ENCODE peak calls at places on chromosome X, in eight cellular contexts. One of them, this sample, is unnamed.

GRCh38 chrX:49761481-49761880 is 65.7 kb upstream of the PAGE1 start:
- DNase-seq in GM23338: peak
- DNase-seq in BJ: no peak
- DNase-seq in brain microvascular endothelial cell: no peak
- DNase-seq in astrocyte of the cerebellum: no peak
- DNase-seq in mesothelial cell of epicardium: no peak
- DNase-seq in left lung: no peak
- DNase-seq in GM13977: peak
- DNase-seq in this sample: no peak

GRCh38 chrX:83419030-83419792 is 88.9 kb upstream of the POU3F4 start:
- DNase-seq in brain microvascular endothelial cell: no peak
- DNase-seq in left lung: no peak
- DNase-seq in mesothelial cell of epicardium: no peak
- DNase-seq in GM23338: no peak
- DNase-seq in BJ: no peak
- DNase-seq in GM13977: no peak
- DNase-seq in astrocyte of the cerebellum: no peak
- DNase-seq in this sample: no peak

GRCh38 chrX:2650865-2651264 is 40.2 kb upstream of the CD99 start:
- DNase-seq in left lung: no peak
- DNase-seq in BJ: no peak
- DNase-seq in astrocyte of the cerebellum: no peak
- DNase-seq in GM13977: no peak
- DNase-seq in mesothelial cell of epicardium: no peak
- DNase-seq in brain microvascular endothelial cell: peak
- DNase-seq in GM23338: no peak
- DNase-seq in this sample: no peak

GRCh38 chrX:51975811-51976210 is 82.4 kb downstream of the MAGED1 start:
- DNase-seq in BJ: no peak
- DNase-seq in left lung: no peak
- DNase-seq in brain microvascular endothelial cell: no peak
- DNase-seq in GM23338: peak
- DNase-seq in mesothelial cell of epicardium: no peak
- DNase-seq in GM13977: no peak
- DNase-seq in astrocyte of the cerebellum: no peak
- DNase-seq in this sample: no peak

GRCh38 chrX:153411255-153411987 is at the start of gene ZFP92:
- DNase-seq in GM23338: peak
- DNase-seq in left lung: peak
- DNase-seq in brain microvascular endothelial cell: no peak
- DNase-seq in BJ: no peak
- DNase-seq in astrocyte of the cerebellum: no peak
- DNase-seq in GM13977: peak
- DNase-seq in mesothelial cell of epicardium: no peak
- DNase-seq in this sample: peak

GRCh38 chrX:39445336-39445735 is 644.1 kb downstream of the MID1IP1 start:
- DNase-seq in astrocyte of the cerebellum: no peak
- DNase-seq in left lung: no peak
- DNase-seq in GM13977: no peak
- DNase-seq in GM23338: peak
- DNase-seq in mesothelial cell of epicardium: no peak
- DNase-seq in BJ: no peak
- DNase-seq in brain microvascular endothelial cell: no peak
- DNase-seq in this sample: no peak

GRCh38 chrX:45849261-45849660 is 648.6 kb upstream of the DIPK2B start:
- DNase-seq in left lung: no peak
- DNase-seq in mesothelial cell of epicardium: no peak
- DNase-seq in brain microvascular endothelial cell: peak
- DNase-seq in GM23338: peak
- DNase-seq in astrocyte of the cerebellum: peak
- DNase-seq in GM13977: peak
- DNase-seq in BJ: no peak
- DNase-seq in this sample: no peak

GRCh38 chrX:97527725-97528124 is 644.0 kb downstream of the RPA4 start:
- DNase-seq in astrocyte of the cerebellum: no peak
- DNase-seq in BJ: no peak
- DNase-seq in left lung: no peak
- DNase-seq in mesothelial cell of epicardium: no peak
- DNase-seq in GM13977: no peak
- DNase-seq in brain microvascular endothelial cell: no peak
- DNase-seq in GM23338: no peak
- DNase-seq in this sample: no peak

GRCh38 chrX:130001893-130002292 is 19.5 kb downstream of the BCORL1 start:
- DNase-seq in BJ: no peak
- DNase-seq in left lung: no peak
- DNase-seq in mesothelial cell of epicardium: no peak
- DNase-seq in GM23338: no peak
- DNase-seq in brain microvascular endothelial cell: no peak
- DNase-seq in astrocyte of the cerebellum: no peak
- DNase-seq in GM13977: no peak
- DNase-seq in this sample: no peak

GRCh38 chrX:48493890-48494364 is 14.9 kb upstream of the PORCN start:
- DNase-seq in GM13977: no peak
- DNase-seq in left lung: no peak
- DNase-seq in BJ: no peak
- DNase-seq in astrocyte of the cerebellum: no peak
- DNase-seq in GM23338: peak
- DNase-seq in mesothelial cell of epicardium: peak
- DNase-seq in brain microvascular endothelial cell: peak
- DNase-seq in this sample: no peak

DNA sequence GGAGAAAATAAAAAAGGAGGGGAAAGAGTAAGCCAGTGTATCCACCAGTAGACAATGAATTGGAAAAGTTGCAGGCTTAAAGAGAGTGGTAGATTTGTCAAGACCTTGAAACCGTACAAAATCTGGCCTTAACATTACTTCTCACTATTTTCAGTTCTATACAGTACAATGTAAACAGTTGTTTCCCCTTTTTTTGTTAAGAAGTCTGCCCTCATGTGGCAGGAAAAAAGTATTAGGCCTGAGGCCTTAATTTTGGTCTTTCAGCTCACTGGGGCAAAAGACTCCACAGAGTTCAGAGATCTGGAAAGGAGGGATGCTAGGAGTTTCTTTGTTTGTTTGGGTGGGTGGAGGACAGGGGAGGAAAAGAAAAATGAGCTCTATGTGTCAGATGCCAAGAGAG is 92.8 kb upstream of the CCDC160 start:
- DNase-seq in left lung: no peak
- DNase-seq in GM13977: peak
- DNase-seq in GM23338: peak
- DNase-seq in mesothelial cell of epicardium: no peak
- DNase-seq in brain microvascular endothelial cell: no peak
- DNase-seq in astrocyte of the cerebellum: no peak
- DNase-seq in BJ: no peak
- DNase-seq in this sample: no peak
- TF ChIP-seq CTCF in left lung: no peak
- TF ChIP-seq CTCF in GM13977: peak
- TF ChIP-seq CTCF in GM23338: peak
- TF ChIP-seq CTCF in mesothelial cell of epicardium: peak
- TF ChIP-seq CTCF in brain microvascular endothelial cell: peak
- TF ChIP-seq CTCF in astrocyte of the cerebellum: peak
- TF ChIP-seq CTCF in BJ: peak
- TF ChIP-seq CTCF in this sample: no peak

GRCh38 chrX:140664939-140665338 is 44.6 kb upstream of the LINC00632 start:
- DNase-seq in brain microvascular endothelial cell: no peak
- DNase-seq in left lung: no peak
- DNase-seq in mesothelial cell of epicardium: no peak
- DNase-seq in GM13977: peak
- DNase-seq in BJ: no peak
- DNase-seq in astrocyte of the cerebellum: peak
- DNase-seq in GM23338: peak
- DNase-seq in this sample: no peak
- TF ChIP-seq CTCF in brain microvascular endothelial cell: no peak
- TF ChIP-seq CTCF in left lung: no peak
- TF ChIP-seq CTCF in mesothelial cell of epicardium: peak
- TF ChIP-seq CTCF in GM13977: peak
- TF ChIP-seq CTCF in BJ: peak
- TF ChIP-seq CTCF in astrocyte of the cerebellum: peak
- TF ChIP-seq CTCF in GM23338: peak
- TF ChIP-seq CTCF in this sample: no peak

GRCh38 chrX:80876877-80877276 is 67.2 kb upstream of the BRWD3 start:
- DNase-seq in GM23338: peak
- DNase-seq in GM13977: peak
- DNase-seq in left lung: no peak
- DNase-seq in astrocyte of the cerebellum: peak
- DNase-seq in mesothelial cell of epicardium: no peak
- DNase-seq in brain microvascular endothelial cell: no peak
- DNase-seq in BJ: no peak
- DNase-seq in this sample: no peak
- TF ChIP-seq CTCF in GM23338: peak
- TF ChIP-seq CTCF in GM13977: peak
- TF ChIP-seq CTCF in left lung: peak
- TF ChIP-seq CTCF in astrocyte of the cerebellum: no peak
- TF ChIP-seq CTCF in mesothelial cell of epicardium: peak
- TF ChIP-seq CTCF in brain microvascular endothelial cell: peak
- TF ChIP-seq CTCF in BJ: peak
- TF ChIP-seq CTCF in this sample: no peak

GRCh38 chrX:54447461-54447860 is 7.3 kb downstream of the TSR2 start:
- DNase-seq in GM13977: no peak
- DNase-seq in astrocyte of the cerebellum: no peak
- DNase-seq in brain microvascular endothelial cell: no peak
- DNase-seq in left lung: no peak
- DNase-seq in BJ: no peak
- DNase-seq in mesothelial cell of epicardium: no peak
- DNase-seq in GM23338: peak
- DNase-seq in this sample: no peak
- TF ChIP-seq CTCF in GM13977: no peak
- TF ChIP-seq CTCF in astrocyte of the cerebellum: peak
- TF ChIP-seq CTCF in brain microvascular endothelial cell: peak
- TF ChIP-seq CTCF in left lung: no peak
- TF ChIP-seq CTCF in BJ: peak
- TF ChIP-seq CTCF in mesothelial cell of epicardium: no peak
- TF ChIP-seq CTCF in GM23338: peak
- TF ChIP-seq CTCF in this sample: no peak

GRCh38 chrX:8783100-8784098 is 17.8 kb downstream of the FAM9A start:
- DNase-seq in BJ: no peak
- DNase-seq in left lung: peak
- DNase-seq in brain microvascular endothelial cell: no peak
- DNase-seq in mesothelial cell of epicardium: no peak
- DNase-seq in GM13977: peak
- DNase-seq in GM23338: peak
- DNase-seq in astrocyte of the cerebellum: no peak
- DNase-seq in this sample: no peak
- TF ChIP-seq CTCF in BJ: peak
- TF ChIP-seq CTCF in left lung: no peak
- TF ChIP-seq CTCF in brain microvascular endothelial cell: peak
- TF ChIP-seq CTCF in mesothelial cell of epicardium: peak
- TF ChIP-seq CTCF in GM13977: peak
- TF ChIP-seq CTCF in GM23338: peak
- TF ChIP-seq CTCF in astrocyte of the cerebellum: peak
- TF ChIP-seq CTCF in this sample: no peak

DNA sequence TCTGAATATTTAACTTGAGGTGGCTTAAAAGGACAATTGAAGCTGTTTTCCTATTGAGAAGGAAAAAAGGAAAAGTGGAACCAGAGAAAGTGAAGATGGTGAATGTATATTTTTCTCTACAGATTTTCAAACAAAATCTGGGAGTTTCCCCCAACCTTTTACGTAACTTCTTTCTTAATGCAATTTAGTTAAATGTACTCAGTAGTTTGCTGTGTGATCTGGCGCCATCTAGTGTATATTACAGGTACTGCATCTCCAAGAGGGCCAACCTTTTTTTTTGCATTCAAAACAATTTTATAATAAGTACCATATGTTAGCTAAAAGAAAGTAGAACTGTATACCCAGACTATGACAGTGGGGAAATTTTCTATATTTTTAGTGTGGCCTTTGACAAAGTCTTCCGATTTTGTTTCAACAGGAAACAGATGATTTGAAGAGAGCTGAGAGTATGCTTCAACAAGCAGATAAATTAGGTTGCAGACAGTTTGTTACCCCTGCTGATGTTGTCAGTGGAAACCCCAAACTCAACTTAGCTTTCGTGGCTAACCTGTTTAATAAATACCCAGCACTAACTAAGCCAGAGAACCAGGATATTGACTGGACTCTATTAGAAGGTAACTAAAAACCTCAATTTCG is 82.0 kb downstream of the PLS3 start:
- DNase-seq in brain microvascular endothelial cell: peak
- DNase-seq in GM23338: peak
- DNase-seq in left lung: no peak
- DNase-seq in mesothelial cell of epicardium: peak
- DNase-seq in GM13977: peak
- DNase-seq in BJ: peak
- DNase-seq in astrocyte of the cerebellum: peak
- DNase-seq in this sample: no peak
- TF ChIP-seq CTCF in brain microvascular endothelial cell: peak
- TF ChIP-seq CTCF in GM23338: peak
- TF ChIP-seq CTCF in left lung: peak
- TF ChIP-seq CTCF in mesothelial cell of epicardium: peak
- TF ChIP-seq CTCF in GM13977: peak
- TF ChIP-seq CTCF in BJ: peak
- TF ChIP-seq CTCF in astrocyte of the cerebellum: peak
- TF ChIP-seq CTCF in this sample: no peak

GRCh38 chrX:29487214-29487613 is 728.1 kb upstream of the MAGEB2 start:
- DNase-seq in brain microvascular endothelial cell: no peak
- DNase-seq in GM13977: no peak
- DNase-seq in BJ: no peak
- DNase-seq in GM23338: no peak
- DNase-seq in left lung: no peak
- DNase-seq in astrocyte of the cerebellum: no peak
- DNase-seq in mesothelial cell of epicardium: no peak
- DNase-seq in this sample: no peak
- TF ChIP-seq CTCF in brain microvascular endothelial cell: no peak
- TF ChIP-seq CTCF in GM13977: no peak
- TF ChIP-seq CTCF in BJ: no peak
- TF ChIP-seq CTCF in GM23338: no peak
- TF ChIP-seq CTCF in left lung: no peak
- TF ChIP-seq CTCF in astrocyte of the cerebellum: no peak
- TF ChIP-seq CTCF in mesothelial cell of epicardium: no peak
- TF ChIP-seq CTCF in this sample: no peak

DNA sequence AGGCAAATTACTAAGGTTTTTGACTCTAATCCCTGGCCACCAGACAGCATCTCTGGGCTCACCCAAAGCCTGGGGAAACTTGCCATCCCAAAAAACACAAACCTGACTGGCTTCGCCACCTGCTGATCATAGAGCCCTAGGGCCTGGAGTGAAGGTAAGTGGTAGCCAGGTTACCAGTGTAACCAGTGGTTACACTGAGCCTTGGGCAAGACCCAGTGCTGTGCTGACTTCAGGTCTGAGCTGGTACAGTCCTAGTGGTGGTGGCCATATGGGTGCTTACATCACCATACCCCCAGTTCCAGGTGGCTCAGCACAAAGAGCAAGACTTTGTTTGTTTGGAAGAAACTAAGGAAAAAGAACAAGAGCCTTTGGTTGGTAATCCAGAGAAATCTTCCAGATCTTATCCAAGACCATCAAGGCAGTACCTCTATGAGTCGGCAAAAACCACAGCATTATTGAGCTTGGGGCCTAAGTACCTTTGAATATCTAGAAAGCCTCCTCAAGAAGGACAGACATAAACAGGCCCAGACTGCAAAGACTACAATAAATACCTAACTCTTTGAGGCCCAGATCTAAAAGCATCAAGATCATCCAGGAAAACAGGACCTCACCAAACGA is 13.7 kb downstream of the MED14 start:
- DNase-seq in left lung: no peak
- DNase-seq in GM23338: no peak
- DNase-seq in GM13977: no peak
- DNase-seq in BJ: no peak
- DNase-seq in astrocyte of the cerebellum: no peak
- DNase-seq in mesothelial cell of epicardium: no peak
- DNase-seq in brain microvascular endothelial cell: no peak
- DNase-seq in this sample: no peak
- TF ChIP-seq CTCF in left lung: no peak
- TF ChIP-seq CTCF in GM23338: no peak
- TF ChIP-seq CTCF in GM13977: no peak
- TF ChIP-seq CTCF in BJ: no peak
- TF ChIP-seq CTCF in astrocyte of the cerebellum: no peak
- TF ChIP-seq CTCF in mesothelial cell of epicardium: no peak
- TF ChIP-seq CTCF in brain microvascular endothelial cell: no peak
- TF ChIP-seq CTCF in this sample: no peak

This sample was measured in activated B cell treated with CpG ODN at 0.5 μM for 24 hours.